ENCODE peak calls at places on chromosomes 3 and 15, in eight cellular contexts. D is Peyer's patch, Q is K562, Y is A549, G is adrenal gland, H is uterus, A is esophagus muscularis mucosa, O is erythroblast. S is an unnamed sample.

GRCh38 chr3:117719316-117719926 is 1009.8 kb downstream of the TUSC7 start:
- DNase-seq in D (no peak), Q (peak), Y (peak), G (no peak), H (no peak), A (no peak), O (peak), S (no peak)

GRCh38 chr3:149120051-149120972 is 9.1 kb upstream of the HPS3 start:
- DNase-seq in D (no peak), Q (peak), Y (peak), G (no peak), H (no peak), A (no peak), O (peak), S (no peak)

GRCh38 chr15:39453500-39454073 is 127.3 kb upstream of the THBS1 start:
- DNase-seq in D (no peak), Q (no peak), Y (no peak), G (no peak), H (no peak), A (no peak), O (no peak), S (no peak)

GRCh38 chr15:69217381-69217780 is 56.9 kb downstream of the GLCE start:
- DNase-seq in D (no peak), Q (no peak), Y (no peak), G (no peak), H (no peak), A (no peak), O (no peak), S (no peak)

GRCh38 chr3:134281912-134282658 is 31.4 kb upstream of the RYK start:
- DNase-seq in D (no peak), Q (no peak), Y (no peak), G (no peak), H (no peak), A (no peak), O (no peak), S (no peak)

GRCh38 chr3:133838296-133838789 is 32.7 kb downstream of the SRPRB start:
- DNase-seq in D (no peak), Q (no peak), Y (no peak), G (no peak), H (no peak), A (no peak), O (no peak), S (no peak)

GRCh38 chr15:99895956-99896311 is 162.7 kb upstream of the LYSMD4 start:
- DNase-seq in D (no peak), Q (no peak), Y (no peak), G (no peak), H (no peak), A (no peak), O (no peak), S (no peak)

GRCh38 chr3:14543446-14543845 is 3.3 kb upstream of the GRIP2 start:
- DNase-seq in D (no peak), Q (no peak), Y (no peak), G (no peak), H (no peak), A (no peak), O (no peak), S (no peak)

GRCh38 chr3:108645364-108645763 is 55.8 kb downstream of the DZIP3 start:
- DNase-seq in D (no peak), Q (no peak), Y (no peak), G (no peak), H (no peak), A (no peak), O (no peak), S (no peak)

GRCh38 chr15:93720607-93721006 is 510.8 kb upstream of the MCTP2 start:
- DNase-seq in D (no peak), Q (no peak), Y (no peak), G (no peak), H (no peak), A (no peak), O (no peak), S (no peak)
- TF ChIP-seq POLR2A in D (no peak), Q (no peak), Y (no peak), G (no peak), H (no peak), A (no peak), O (no peak), S (no peak)

GRCh38 chr15:64810499-64811326 is 14.7 kb downstream of the PIF1 start:
- DNase-seq in D (no peak), Q (no peak), Y (no peak), G (no peak), H (no peak), A (no peak), O (no peak), S (no peak)

GRCh38 chr15:64813075-64813474 is 12.4 kb downstream of the PIF1 start:
- DNase-seq in D (no peak), Q (no peak), Y (no peak), G (peak), H (no peak), A (no peak), O (peak), S (no peak)

DNA sequence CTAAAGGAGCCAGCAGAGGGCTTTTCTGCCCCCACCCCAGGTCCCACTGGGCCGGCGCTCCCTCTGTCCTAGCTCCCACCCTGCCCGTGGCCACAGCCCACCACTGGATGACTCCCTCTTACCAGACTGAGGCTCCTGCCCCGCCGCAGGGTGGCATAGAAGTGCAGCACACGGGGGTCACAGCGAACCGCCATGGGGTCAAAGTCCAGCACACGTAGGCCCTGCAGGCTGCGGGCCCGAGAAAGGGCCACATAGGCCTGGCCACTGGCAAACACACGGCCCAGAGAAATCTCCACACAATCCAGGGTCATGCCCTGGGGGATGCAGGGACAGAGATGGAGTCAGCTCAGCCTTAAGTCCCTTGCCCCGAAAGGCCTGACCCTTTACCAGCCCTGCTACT is 9.0 kb downstream of the PIF1 start:
- DNase-seq in D (no peak), Q (no peak), Y (no peak), G (no peak), H (no peak), A (no peak), O (no peak), S (no peak)
- TF ChIP-seq POLR2A in D (no peak), Q (no peak), Y (no peak), G (no peak), H (no peak), A (no peak), O (no peak), S (no peak)

GRCh38 chr15:40693904-40694705 is 869 bp upstream of the RAD51 start:
- DNase-seq in D (no peak), Q (no peak), Y (no peak), G (no peak), H (no peak), A (no peak), O (peak), S (no peak)

GRCh38 chr15:40695469-40695910 is 516 bp downstream of the RAD51 start:
- DNase-seq in D (no peak), Q (peak), Y (peak), G (no peak), H (no peak), A (no peak), O (peak), S (no peak)

GRCh38 chr15:40697916-40698315 is 2.9 kb downstream of the RAD51 start:
- DNase-seq in D (no peak), Q (no peak), Y (no peak), G (no peak), H (no peak), A (no peak), O (no peak), S (no peak)

GRCh38 chr15:40696228-40696627 is 1.3 kb downstream of the RAD51 start:
- DNase-seq in D (no peak), Q (no peak), Y (no peak), G (no peak), H (no peak), A (no peak), O (peak), S (no peak)

DNA sequence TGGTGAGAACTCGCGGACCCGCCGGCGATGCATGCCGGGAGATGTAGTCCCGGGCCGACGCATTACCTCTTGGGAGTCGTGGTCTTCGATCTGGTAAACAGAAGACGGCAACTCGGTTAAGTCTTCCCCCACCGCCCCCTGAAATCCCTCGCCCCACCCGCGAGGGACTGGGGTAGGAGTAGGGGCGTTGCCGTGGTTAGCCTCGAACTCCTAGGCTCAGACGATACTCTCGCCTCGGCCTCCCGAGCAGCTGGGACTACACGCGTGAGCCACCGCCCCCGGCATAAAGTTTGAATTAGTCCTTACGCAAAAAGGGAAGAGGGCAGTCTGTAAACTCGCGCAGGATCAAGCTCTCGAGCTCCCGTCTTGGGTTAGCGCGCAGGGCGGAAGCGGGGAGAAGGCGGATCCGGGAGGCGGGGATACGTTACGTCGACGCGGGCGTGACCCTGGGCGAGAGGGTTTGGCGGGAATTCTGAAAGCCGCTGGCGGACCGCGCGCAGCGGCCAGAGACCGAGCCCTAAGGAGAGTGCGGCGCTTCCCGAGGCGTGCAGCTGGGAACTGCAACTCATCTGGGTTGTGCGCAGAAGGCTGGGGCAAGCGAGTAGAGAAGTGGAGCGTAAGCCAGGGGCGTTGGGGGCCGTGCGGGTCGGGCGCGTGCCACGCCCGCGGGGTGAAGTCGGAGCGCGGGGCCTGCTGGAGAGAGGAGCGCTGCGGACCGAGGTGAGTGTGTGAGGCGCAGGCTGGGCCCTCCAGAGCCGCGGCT is at the start of gene RAD51:
- DNase-seq in D (peak), Q (peak), Y (peak), G (peak), H (peak), A (peak), O (peak), S (no peak)
- TF ChIP-seq POLR2A in D (peak), Q (peak), Y (peak), G (peak), H (peak), A (peak), O (peak), S (no peak)

GRCh38 chr3:195270350-195271115 is 426 bp downstream of the XXYLT1 start:
- DNase-seq in D (peak), Q (peak), Y (peak), G (peak), H (no peak), A (peak), O (peak), S (no peak)
- TF ChIP-seq POLR2A in D (no peak), Q (peak), Y (peak), G (peak), H (peak), A (no peak), O (peak), S (no peak)

GRCh38 chr3:184239221-184239620 is 9.5 kb downstream of the ALG3 start:
- DNase-seq in D (no peak), Q (no peak), Y (no peak), G (no peak), H (no peak), A (no peak), O (no peak), S (no peak)

GRCh38 chr3:184241141-184241446 is 7.7 kb downstream of the ALG3 start:
- DNase-seq in D (no peak), Q (no peak), Y (no peak), G (no peak), H (no peak), A (no peak), O (no peak), S (no peak)

GRCh38 chr3:184241447-184242296 is 7.1 kb downstream of the ALG3 start:
- DNase-seq in D (peak), Q (peak), Y (no peak), G (peak), H (no peak), A (no peak), O (peak), S (no peak)

GRCh38 chr3:184239710-184240109 is 9.1 kb downstream of the ALG3 start:
- DNase-seq in D (no peak), Q (no peak), Y (no peak), G (no peak), H (no peak), A (no peak), O (no peak), S (no peak)

DNA sequence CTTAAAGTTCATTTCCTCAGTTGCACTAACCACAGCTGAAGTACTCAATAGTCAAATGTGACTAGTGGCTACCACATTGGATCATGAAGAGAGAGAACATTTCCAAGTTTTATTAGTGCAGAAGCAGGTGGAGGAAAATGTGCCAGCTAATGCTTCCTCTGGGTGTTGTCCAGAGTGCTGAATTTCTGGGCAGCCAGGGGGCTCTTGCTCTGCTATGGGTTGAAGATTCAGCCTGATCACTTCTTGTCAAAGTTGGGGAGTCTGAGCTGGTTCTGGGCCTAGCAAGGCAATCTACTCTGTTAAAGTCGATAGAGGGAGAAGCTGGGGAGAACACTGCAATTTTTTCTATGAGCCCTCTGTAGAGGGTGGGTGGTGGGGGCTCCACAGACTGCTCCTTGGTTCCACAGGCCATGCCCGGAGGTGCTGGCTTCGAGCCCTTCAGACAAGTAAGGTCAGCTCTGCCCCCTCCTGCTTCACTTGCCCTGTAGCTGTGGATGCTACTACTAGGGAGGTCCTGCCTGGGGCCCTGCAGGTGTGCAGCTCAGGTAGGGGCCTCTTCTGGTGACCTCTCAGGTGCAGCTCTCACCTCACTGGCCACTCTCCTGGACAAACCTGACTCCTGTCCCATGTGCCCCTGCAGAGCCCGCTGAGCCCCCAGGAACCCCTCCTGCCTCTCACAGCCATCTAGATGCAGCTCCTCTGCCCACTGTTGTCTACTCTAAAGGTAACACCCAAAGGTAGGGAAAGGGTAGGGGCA is 8.2 kb downstream of the ALG3 start:
- DNase-seq in D (no peak), Q (no peak), Y (no peak), G (no peak), H (no peak), A (no peak), O (peak), S (no peak)
- TF ChIP-seq POLR2A in D (no peak), Q (no peak), Y (no peak), G (no peak), H (no peak), A (no peak), O (no peak), S (no peak)

DNA sequence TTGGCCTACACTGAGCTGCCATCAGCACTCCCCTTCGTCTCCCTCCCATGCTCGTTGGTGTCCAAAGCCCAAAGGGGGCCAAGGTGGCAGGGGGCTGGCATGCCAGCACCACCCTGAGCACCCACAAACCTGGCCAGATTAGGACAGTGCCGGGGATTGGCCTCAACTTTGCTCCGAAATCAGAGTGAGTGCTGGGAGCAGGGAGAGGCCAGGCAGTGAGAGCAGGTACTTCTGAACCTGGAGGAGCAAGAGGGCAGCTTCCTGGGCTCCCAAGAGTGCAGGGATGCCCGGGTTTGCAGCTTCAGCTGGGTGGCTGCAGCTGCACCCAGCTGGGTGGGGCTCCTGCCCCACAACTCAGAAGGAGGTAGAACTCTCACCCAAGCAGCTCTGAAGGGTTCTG is 563.0 kb downstream of the SI start:
- DNase-seq in D (no peak), Q (no peak), Y (no peak), G (no peak), H (no peak), A (no peak), O (no peak), S (no peak)
- TF ChIP-seq POLR2A in D (no peak), Q (no peak), Y (no peak), G (no peak), H (no peak), A (no peak), O (no peak), S (no peak)